ENCODE peak calls at places on chromosomes 7 and 10, in nine cellular contexts. One of them, this sample, is unnamed.

GRCh38 chr7:36607741-36608140 is 116.6 kb downstream of the AOAH start:
- DNase-seq in Peyer's patch: no peak
- DNase-seq in prostate gland: no peak
- DNase-seq in HCT116: no peak
- DNase-seq in stomach: no peak
- DNase-seq in adrenal gland: no peak
- DNase-seq in A549: no peak
- DNase-seq in IMR-90: no peak
- DNase-seq in uterus: no peak
- DNase-seq in this sample: no peak

GRCh38 chr7:37212051-37212450 is 236.6 kb downstream of the ELMO1 start:
- DNase-seq in Peyer's patch: no peak
- DNase-seq in prostate gland: no peak
- DNase-seq in HCT116: no peak
- DNase-seq in stomach: no peak
- DNase-seq in adrenal gland: no peak
- DNase-seq in A549: no peak
- DNase-seq in IMR-90: no peak
- DNase-seq in uterus: no peak
- DNase-seq in this sample: no peak

GRCh38 chr7:9192969-9193368 is 759.6 kb downstream of the NXPH1 start:
- DNase-seq in Peyer's patch: no peak
- DNase-seq in prostate gland: no peak
- DNase-seq in HCT116: peak; percentile 1
- DNase-seq in stomach: no peak
- DNase-seq in adrenal gland: no peak
- DNase-seq in A549: no peak
- DNase-seq in IMR-90: no peak
- DNase-seq in uterus: no peak
- DNase-seq in this sample: no peak

GRCh38 chr10:97673736-97674525 is 13.1 kb downstream of the AVPI1 start:
- DNase-seq in Peyer's patch: no peak
- DNase-seq in prostate gland: no peak
- DNase-seq in HCT116: no peak
- DNase-seq in stomach: no peak
- DNase-seq in adrenal gland: peak; percentile 57
- DNase-seq in A549: no peak
- DNase-seq in IMR-90: peak; percentile 79
- DNase-seq in uterus: peak; percentile 38
- DNase-seq in this sample: peak; percentile 86

GRCh38 chr7:74481458-74482324 is 28.0 kb downstream of the GTF2IRD1 start:
- DNase-seq in Peyer's patch: no peak
- DNase-seq in prostate gland: no peak
- DNase-seq in HCT116: no peak
- DNase-seq in stomach: no peak
- DNase-seq in adrenal gland: no peak
- DNase-seq in A549: no peak
- DNase-seq in IMR-90: peak; percentile 31
- DNase-seq in uterus: no peak
- DNase-seq in this sample: no peak

GRCh38 chr7:128266891-128267839 is 26.1 kb downstream of the LEP start:
- DNase-seq in Peyer's patch: no peak
- DNase-seq in prostate gland: peak; percentile 71
- DNase-seq in HCT116: no peak
- DNase-seq in stomach: peak; percentile 61
- DNase-seq in adrenal gland: peak; percentile 45
- DNase-seq in A549: no peak
- DNase-seq in IMR-90: peak; percentile 45
- DNase-seq in uterus: peak; percentile 74
- DNase-seq in this sample: peak; percentile 85

GRCh38 chr7:29485376-29486190 is 78.1 kb upstream of the PRR15 start:
- DNase-seq in Peyer's patch: peak; percentile 52
- DNase-seq in prostate gland: no peak
- DNase-seq in HCT116: no peak
- DNase-seq in stomach: no peak
- DNase-seq in adrenal gland: no peak
- DNase-seq in A549: no peak
- DNase-seq in IMR-90: no peak
- DNase-seq in uterus: no peak
- DNase-seq in this sample: no peak

GRCh38 chr10:123639131-123639530 is 27.0 kb upstream of the GPR26 start:
- DNase-seq in Peyer's patch: no peak
- DNase-seq in prostate gland: no peak
- DNase-seq in HCT116: no peak
- DNase-seq in stomach: no peak
- DNase-seq in adrenal gland: no peak
- DNase-seq in A549: no peak
- DNase-seq in IMR-90: no peak
- DNase-seq in uterus: no peak
- DNase-seq in this sample: no peak

GRCh38 chr10:114724707-114725106 is 66.6 kb upstream of the ABLIM1 start:
- DNase-seq in Peyer's patch: no peak
- DNase-seq in prostate gland: no peak
- DNase-seq in HCT116: no peak
- DNase-seq in stomach: no peak
- DNase-seq in adrenal gland: no peak
- DNase-seq in A549: no peak
- DNase-seq in IMR-90: no peak
- DNase-seq in uterus: no peak
- DNase-seq in this sample: no peak

GRCh38 chr10:119817991-119818888 is 54.4 kb downstream of the MCMBP start:
- DNase-seq in Peyer's patch: peak; percentile 53
- DNase-seq in prostate gland: peak; percentile 36
- DNase-seq in HCT116: no peak
- DNase-seq in stomach: peak; percentile 29
- DNase-seq in adrenal gland: peak; percentile 32
- DNase-seq in A549: no peak
- DNase-seq in IMR-90: peak; percentile 53
- DNase-seq in uterus: peak; percentile 77
- DNase-seq in this sample: peak; percentile 87

GRCh38 chr10:99292159-99292558 is 37.0 kb upstream of the CNNM1 start:
- DNase-seq in Peyer's patch: no peak
- DNase-seq in prostate gland: no peak
- DNase-seq in HCT116: no peak
- DNase-seq in stomach: no peak
- DNase-seq in adrenal gland: no peak
- DNase-seq in A549: no peak
- DNase-seq in IMR-90: peak; percentile 67
- DNase-seq in uterus: no peak
- DNase-seq in this sample: no peak

GRCh38 chr10:122850705-122851640 is 5.3 kb upstream of the CUZD1 start:
- DNase-seq in Peyer's patch: no peak
- DNase-seq in prostate gland: no peak
- DNase-seq in HCT116: no peak
- DNase-seq in stomach: no peak
- DNase-seq in adrenal gland: no peak
- DNase-seq in A549: no peak
- DNase-seq in IMR-90: peak; percentile 64
- DNase-seq in uterus: no peak
- DNase-seq in this sample: no peak

GRCh38 chr7:80460857-80461256 is 51.0 kb downstream of the GNAT3 start:
- DNase-seq in Peyer's patch: no peak
- DNase-seq in prostate gland: no peak
- DNase-seq in HCT116: no peak
- DNase-seq in stomach: no peak
- DNase-seq in adrenal gland: no peak
- DNase-seq in A549: no peak
- DNase-seq in IMR-90: no peak
- DNase-seq in uterus: no peak
- DNase-seq in this sample: no peak

GRCh38 chr7:490461-491291 is 29.0 kb downstream of the PDGFA start:
- DNase-seq in Peyer's patch: peak; percentile 36
- DNase-seq in prostate gland: peak; percentile 52
- DNase-seq in HCT116: no peak
- DNase-seq in stomach: no peak
- DNase-seq in adrenal gland: no peak
- DNase-seq in A549: no peak
- DNase-seq in IMR-90: no peak
- DNase-seq in uterus: no peak
- DNase-seq in this sample: no peak

GRCh38 chr10:102604379-102604960 is 39.8 kb upstream of the TRIM8 start:
- DNase-seq in Peyer's patch: no peak
- DNase-seq in prostate gland: no peak
- DNase-seq in HCT116: peak; percentile 86
- DNase-seq in stomach: no peak
- DNase-seq in adrenal gland: peak; percentile 77
- DNase-seq in A549: peak; percentile 86
- DNase-seq in IMR-90: peak; percentile 92
- DNase-seq in uterus: no peak
- DNase-seq in this sample: no peak

GRCh38 chr7:17298840-17299476 is 506 bp downstream of the AHR start:
- DNase-seq in Peyer's patch: peak; percentile 79
- DNase-seq in prostate gland: peak; percentile 38
- DNase-seq in HCT116: no peak
- DNase-seq in stomach: peak; percentile 49
- DNase-seq in adrenal gland: peak; percentile 44
- DNase-seq in A549: peak; percentile 39
- DNase-seq in IMR-90: peak; percentile 12
- DNase-seq in uterus: peak; percentile 23
- DNase-seq in this sample: peak; percentile 59

GRCh38 chr7:84232653-84233052 is 38.1 kb upstream of the SEMA3A start:
- DNase-seq in Peyer's patch: no peak
- DNase-seq in prostate gland: no peak
- DNase-seq in HCT116: no peak
- DNase-seq in stomach: no peak
- DNase-seq in adrenal gland: no peak
- DNase-seq in A549: no peak
- DNase-seq in IMR-90: peak; percentile 93
- DNase-seq in uterus: no peak
- DNase-seq in this sample: no peak

GRCh38 chr10:132458595-132459251 is 61.7 kb downstream of the PWWP2B start:
- DNase-seq in Peyer's patch: peak; percentile 89
- DNase-seq in prostate gland: no peak
- DNase-seq in HCT116: no peak
- DNase-seq in stomach: peak; percentile 71
- DNase-seq in adrenal gland: peak; percentile 32
- DNase-seq in A549: peak; percentile 61
- DNase-seq in IMR-90: no peak
- DNase-seq in uterus: peak; percentile 62
- DNase-seq in this sample: no peak

GRCh38 chr7:32957326-32958045 is at the start of gene FKBP9:
- DNase-seq in Peyer's patch: peak; percentile 93
- DNase-seq in prostate gland: peak; percentile 85
- DNase-seq in HCT116: no peak
- DNase-seq in stomach: peak; percentile 93
- DNase-seq in adrenal gland: peak; percentile 78
- DNase-seq in A549: peak; percentile 96
- DNase-seq in IMR-90: peak; percentile 79
- DNase-seq in uterus: peak; percentile 70
- DNase-seq in this sample: peak; percentile 86
- TF ChIP-seq POLR2A in Peyer's patch: peak; percentile 86
- TF ChIP-seq POLR2A in prostate gland: peak; percentile 66
- TF ChIP-seq POLR2A in HCT116: peak; percentile 70
- TF ChIP-seq POLR2A in stomach: no peak
- TF ChIP-seq POLR2A in adrenal gland: peak; percentile 66
- TF ChIP-seq POLR2A in A549: peak; percentile 81
- TF ChIP-seq POLR2A in IMR-90: peak; percentile 38
- TF ChIP-seq POLR2A in uterus: peak; percentile 77
- TF ChIP-seq POLR2A in this sample: no peak

GRCh38 chr10:70962686-70963085 is 74.3 kb upstream of the PCBD1 start:
- DNase-seq in Peyer's patch: peak; percentile 18
- DNase-seq in prostate gland: no peak
- DNase-seq in HCT116: no peak
- DNase-seq in stomach: no peak
- DNase-seq in adrenal gland: no peak
- DNase-seq in A549: no peak
- DNase-seq in IMR-90: no peak
- DNase-seq in uterus: no peak
- DNase-seq in this sample: no peak
- H3K27ac ChIP-seq in Peyer's patch: no peak overlapping the region
- H3K27ac ChIP-seq in prostate gland: no peak overlapping the region
- H3K27ac ChIP-seq in HCT116: no peak overlapping the region
- H3K27ac ChIP-seq in stomach: no peak overlapping the region
- H3K27ac ChIP-seq in adrenal gland: no peak overlapping the region
- H3K27ac ChIP-seq in A549: no peak overlapping the region
- H3K27ac ChIP-seq in IMR-90: no peak overlapping the region
- H3K27ac ChIP-seq in uterus: no peak overlapping the region
- H3K27ac ChIP-seq in this sample: no peak overlapping the region

DNA sequence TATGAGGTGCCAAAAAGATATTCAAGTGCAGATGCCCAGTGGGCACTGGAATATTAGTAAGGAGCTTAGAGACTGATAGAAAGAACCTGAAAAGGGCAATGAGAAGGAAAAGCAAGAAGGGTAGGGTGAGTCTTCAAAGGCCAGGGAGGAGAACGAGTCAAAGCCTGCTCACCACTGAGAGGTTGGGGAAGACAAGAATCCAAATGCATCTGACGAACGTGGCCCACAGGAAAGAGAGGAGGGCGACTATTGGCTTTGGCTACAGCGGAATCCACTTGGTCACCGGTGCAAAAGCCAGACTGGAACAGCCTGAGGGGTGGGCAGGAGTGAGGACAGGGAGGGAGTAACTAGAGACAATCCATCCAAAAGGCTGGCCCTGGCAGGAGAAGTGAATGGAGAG is 216.7 kb upstream of the KLF14 start:
- DNase-seq in Peyer's patch: no peak
- DNase-seq in prostate gland: no peak
- DNase-seq in HCT116: no peak
- DNase-seq in stomach: no peak
- DNase-seq in adrenal gland: no peak
- DNase-seq in A549: no peak
- DNase-seq in IMR-90: no peak
- DNase-seq in uterus: no peak
- DNase-seq in this sample: no peak
- TF ChIP-seq POLR2A in Peyer's patch: no peak
- TF ChIP-seq POLR2A in prostate gland: no peak
- TF ChIP-seq POLR2A in HCT116: no peak
- TF ChIP-seq POLR2A in stomach: no peak
- TF ChIP-seq POLR2A in adrenal gland: no peak
- TF ChIP-seq POLR2A in A549: no peak
- TF ChIP-seq POLR2A in IMR-90: no peak
- TF ChIP-seq POLR2A in uterus: no peak
- TF ChIP-seq POLR2A in this sample: no peak

DNA sequence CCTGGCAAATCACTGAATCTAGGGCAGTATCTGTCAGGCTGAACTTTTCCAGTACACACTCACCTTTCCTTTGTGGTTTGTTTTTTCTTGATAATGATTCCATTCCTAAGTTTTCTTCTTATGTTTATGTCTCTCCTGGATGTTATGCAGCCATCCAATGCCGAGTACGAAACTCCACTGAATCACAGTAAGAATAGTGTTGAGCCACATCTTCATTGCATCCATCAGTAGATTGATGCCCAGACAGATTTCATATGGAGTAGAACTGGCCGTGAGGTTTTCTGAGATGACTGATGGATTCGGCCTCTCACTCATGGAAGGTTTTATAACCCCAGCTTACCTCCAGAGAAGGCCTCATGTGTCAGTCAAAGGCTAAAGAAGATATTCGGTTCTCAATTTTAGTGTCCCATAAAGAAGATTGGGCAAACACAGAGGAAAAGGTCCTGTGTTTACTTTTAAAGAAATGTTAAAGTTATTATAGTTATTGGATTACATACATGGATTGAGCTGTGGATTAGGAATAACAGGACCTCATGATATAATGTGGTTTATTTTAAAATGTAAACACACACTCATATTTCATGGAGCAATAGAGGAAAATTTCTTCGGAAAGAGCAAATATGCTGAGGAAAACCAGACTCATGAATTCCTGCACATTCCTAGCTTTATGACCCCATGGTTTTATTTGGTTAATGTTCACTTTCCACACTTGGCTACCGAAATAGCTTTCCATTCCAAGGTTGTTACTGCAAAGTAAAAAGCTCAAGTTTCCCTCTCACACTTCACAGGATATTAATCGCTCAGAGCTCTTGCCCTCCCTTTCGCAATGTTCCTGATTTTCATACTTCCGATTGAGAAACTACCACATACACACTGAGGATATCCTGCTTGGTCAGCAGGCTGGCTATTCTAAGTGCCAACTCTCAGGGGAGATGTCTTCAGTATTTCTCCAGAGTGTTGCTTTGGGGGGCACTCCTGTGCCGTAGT is 77.2 kb upstream of the STEAP1B start:
- DNase-seq in Peyer's patch: no peak
- DNase-seq in prostate gland: peak; percentile 24
- DNase-seq in HCT116: no peak
- DNase-seq in stomach: no peak
- DNase-seq in adrenal gland: peak; percentile 47
- DNase-seq in A549: no peak
- DNase-seq in IMR-90: peak; percentile 98
- DNase-seq in uterus: peak; percentile 74
- DNase-seq in this sample: peak; percentile 32
- H3K27ac ChIP-seq in Peyer's patch: no peak overlapping the region
- H3K27ac ChIP-seq in prostate gland: no peak overlapping the region
- H3K27ac ChIP-seq in HCT116: no peak overlapping the region
- H3K27ac ChIP-seq in stomach: no peak overlapping the region
- H3K27ac ChIP-seq in adrenal gland: peak overlapping the region; percentile 43
- H3K27ac ChIP-seq in A549: peak overlapping the region; percentile 57
- H3K27ac ChIP-seq in IMR-90: peak overlapping the region; percentile 91
- H3K27ac ChIP-seq in uterus: peak overlapping the region; percentile 72
- H3K27ac ChIP-seq in this sample: no peak overlapping the region